ENCODE peak calls at places on chromosomes 2 and 18, in nine cellular contexts. L, W, Z, N, X, T, I, V and Q are unnamed samples.

GRCh38 chr2:232761301-232761907 is 15.0 kb downstream of the KCNJ13 start:
- DNase-seq in L (peak), W (no peak), Z (peak), N (no peak), X (no peak), T (peak), I (peak), V (peak), Q (no peak)

GRCh38 chr2:17916584-17916983 is 38.1 kb downstream of the KCNS3 start:
- DNase-seq in L (no peak), W (no peak), Z (no peak), N (no peak), X (no peak), T (no peak), I (no peak), V (no peak), Q (no peak)

GRCh38 chr2:9423922-9424272 is 443 bp downstream of the CPSF3 start:
- DNase-seq in L (peak), W (no peak), Z (peak), N (peak), X (no peak), T (peak), I (peak), V (no peak), Q (no peak)

GRCh38 chr2:26805241-26805676 is 19.4 kb downstream of the CENPA start:
- DNase-seq in L (peak), W (no peak), Z (peak), N (no peak), X (no peak), T (peak), I (no peak), V (no peak), Q (no peak)

GRCh38 chr2:16171425-16171920 is 231.1 kb downstream of the MYCN start:
- DNase-seq in L (no peak), W (no peak), Z (no peak), N (no peak), X (no peak), T (no peak), I (no peak), V (no peak), Q (peak)

GRCh38 chr2:12330916-12331315 is 385.8 kb upstream of the TRIB2 start:
- DNase-seq in L (no peak), W (no peak), Z (peak), N (no peak), X (no peak), T (peak), I (no peak), V (no peak), Q (no peak)

GRCh38 chr2:239504643-239505235 is 103.9 kb upstream of the HDAC4 start:
- DNase-seq in L (no peak), W (peak), Z (no peak), N (no peak), X (no peak), T (no peak), I (no peak), V (no peak), Q (no peak)

GRCh38 chr2:17803492-17803891 is 12.8 kb upstream of the MSGN1 start:
- DNase-seq in L (no peak), W (no peak), Z (no peak), N (no peak), X (no peak), T (no peak), I (no peak), V (no peak), Q (no peak)

GRCh38 chr2:189421644-189422043 is 19.6 kb upstream of the WDR75 start:
- DNase-seq in L (peak), W (no peak), Z (peak), N (no peak), X (no peak), T (peak), I (no peak), V (no peak), Q (no peak)

GRCh38 chr18:48866856-48867255 is 83.9 kb downstream of the SMAD7 start:
- DNase-seq in L (no peak), W (no peak), Z (no peak), N (no peak), X (no peak), T (no peak), I (no peak), V (no peak), Q (no peak)

GRCh38 chr2:950627-950992 is at the start of gene SNTG2:
- DNase-seq in L (peak), W (no peak), Z (peak), N (no peak), X (no peak), T (no peak), I (peak), V (no peak), Q (peak)

GRCh38 chr18:11047817-11048216 is 101.6 kb downstream of the PIEZO2 start:
- DNase-seq in L (no peak), W (no peak), Z (no peak), N (no peak), X (no peak), T (no peak), I (no peak), V (no peak), Q (peak)

GRCh38 chr2:84919885-84920580 is 14.6 kb downstream of the TMSB10 start:
- DNase-seq in L (peak), W (no peak), Z (peak), N (no peak), X (no peak), T (peak), I (peak), V (peak), Q (no peak)

GRCh38 chr18:9631814-9632496 is 17.6 kb upstream of the PPP4R1 start:
- DNase-seq in L (peak), W (no peak), Z (peak), N (no peak), X (no peak), T (peak), I (no peak), V (no peak), Q (no peak)

GRCh38 chr2:38192976-38193375 is 117.0 kb upstream of the CYP1B1 start:
- DNase-seq in L (no peak), W (no peak), Z (no peak), N (no peak), X (no peak), T (peak), I (no peak), V (no peak), Q (no peak)

GRCh38 chr18:74115046-74115445 is 32.6 kb downstream of the FBXO15 start:
- DNase-seq in L (no peak), W (no peak), Z (peak), N (no peak), X (no peak), T (peak), I (no peak), V (no peak), Q (peak)

GRCh38 chr2:205293559-205293958 is 388.7 kb upstream of the NRP2 start:
- DNase-seq in L (no peak), W (no peak), Z (no peak), N (no peak), X (no peak), T (no peak), I (no peak), V (no peak), Q (no peak)

GRCh38 chr18:49878567-49878966 is 65.2 kb upstream of the ACAA2 start:
- DNase-seq in L (peak), W (no peak), Z (peak), N (no peak), X (no peak), T (peak), I (no peak), V (no peak), Q (no peak)

GRCh38 chr2:101036562-101036961 is 34.5 kb downstream of the RPL31 start:
- DNase-seq in L (peak), W (no peak), Z (peak), N (no peak), X (no peak), T (peak), I (peak), V (no peak), Q (no peak)

GRCh38 chr2:235940330-235940729 is 227.9 kb downstream of the GBX2 start:
- DNase-seq in L (peak), W (peak), Z (peak), N (no peak), X (no peak), T (peak), I (no peak), V (peak), Q (no peak)

GRCh38 chr2:222730346-222731065 is 59.0 kb downstream of the MOGAT1 start:
- DNase-seq in L (no peak), W (no peak), Z (no peak), N (no peak), X (no peak), T (peak), I (no peak), V (no peak), Q (no peak)

GRCh38 chr2:29841386-29842004 is 79.9 kb downstream of the ALK start:
- DNase-seq in L (peak), W (no peak), Z (peak), N (no peak), X (no peak), T (peak), I (peak), V (peak), Q (no peak)

GRCh38 chr18:36663312-36663711 is 165.5 kb downstream of the TPGS2 start:
- DNase-seq in L (no peak), W (no peak), Z (no peak), N (no peak), X (no peak), T (no peak), I (no peak), V (no peak), Q (no peak)

GRCh38 chr2:71551631-71551915 is 98.2 kb downstream of the DYSF start:
- DNase-seq in L (no peak), W (peak), Z (no peak), N (no peak), X (no peak), T (no peak), I (no peak), V (no peak), Q (no peak)